ENCODE peak calls at places on chromosomes 11 and 22, in seven cellular contexts. Y is activated CD8-positive, alpha-beta memory T cell treated with anti-CD3 and anti-CD28 coated beads, Interleukin-2, amount 10 ng/mL, durations not matched to agents 7 days and 5 days; O is stimulated activated naive CD8-positive, alpha-beta T cell treated with anti-CD3 and anti-CD28 coated beads, Interleukin-15, Interleukin-2, amounts not matched to agents 100 U/mL and 50 U/mL, for 24 hours; M is effector memory CD8-positive, alpha-beta T cell; A is left lung; D is CD8-positive, alpha-beta T cell; F is gastroesophageal sphincter. K is an unnamed sample.

GRCh38 chr11:121540627-121541026 is 87.9 kb upstream of the SORL1-AS1 start:
- ATAC-seq in M (no peak), Y (no peak), D (no peak), F (no peak), O (peak; percentile 72), A (peak; percentile 61), K (peak; percentile 64)

GRCh38 chr11:69351460-69351859 is 57.5 kb downstream of the MYEOV start:
- ATAC-seq in M (no peak), D (no peak), Y (no peak), A (peak; percentile 30), F (no peak), O (no peak), K (peak; percentile 76)

GRCh38 chr11:77999446-77999845 is 5.0 kb upstream of the INTS4 start:
- ATAC-seq in F (no peak), O (no peak), D (no peak), A (no peak), Y (no peak), M (no peak), K (no peak)

GRCh38 chr22:19304547-19304946 is 13.0 kb upstream of the CLTCL1 start:
- ATAC-seq in O (no peak), M (no peak), D (no peak), F (no peak), A (no peak), Y (no peak), K (no peak)

GRCh38 chr11:77113382-77114088 is 10.9 kb downstream of the OMP start:
- ATAC-seq in A (no peak), O (no peak), D (no peak), Y (no peak), M (no peak), F (peak; percentile 13), K (peak; percentile 57)

GRCh38 chr22:47148956-47149748 is 386.7 kb downstream of the TBC1D22A start:
- ATAC-seq in M (no peak), O (no peak), A (no peak), F (no peak), Y (no peak), D (no peak), K (no peak)

GRCh38 chr11:59754494-59754858 is 700 bp upstream of the STX3 start:
- ATAC-seq in O (no peak), A (peak; percentile 7), D (peak; percentile 17), M (peak; percentile 26), Y (peak; percentile 22), F (no peak), K (peak; percentile 25)

GRCh38 chr11:47257518-47258316 is at the start of gene NR1H3:
- ATAC-seq in Y (peak; percentile 41), O (no peak), F (peak; percentile 76), A (peak; percentile 80), M (peak; percentile 29), D (peak; percentile 40), K (peak; percentile 76)

GRCh38 chr22:19772673-19773469 is 12.3 kb downstream of the TBX1 start:
- ATAC-seq in M (no peak), A (no peak), D (no peak), F (no peak), Y (no peak), O (no peak), K (no peak)

GRCh38 chr11:118060879-118061278 is 16.0 kb upstream of the TMPRSS4 start:
- ATAC-seq in D (no peak), O (no peak), A (peak; percentile 50), Y (peak; percentile 36), M (no peak), F (no peak), K (no peak)

GRCh38 chr22:17260291-17260690 is 41.1 kb upstream of the ADA2 start:
- ATAC-seq in Y (no peak), F (no peak), O (no peak), A (no peak), M (no peak), D (no peak), K (no peak)

GRCh38 chr22:31044262-31044861 is 36.8 kb upstream of the SMTN start:
- ATAC-seq in F (peak; percentile 74), O (no peak), D (no peak), M (no peak), Y (no peak), A (peak; percentile 51), K (no peak)

GRCh38 chr11:76636826-76637460 is 33.6 kb downstream of the LRRC32 start:
- ATAC-seq in O (no peak), A (no peak), F (no peak), Y (no peak), D (no peak), M (no peak), K (no peak)

GRCh38 chr11:130520231-130520630 is 71.8 kb downstream of the ADAMTS15 start:
- ATAC-seq in F (no peak), D (no peak), O (no peak), Y (no peak), M (no peak), A (no peak), K (no peak)

GRCh38 chr11:57325735-57326048 is 940 bp upstream of the TNKS1BP1 start:
- ATAC-seq in Y (no peak), F (peak; percentile 33), M (no peak), D (no peak), A (peak; percentile 19), O (no peak), K (peak; percentile 40)

GRCh38 chr11:6201486-6201885 is 2.5 kb downstream of the OR52W1 start:
- ATAC-seq in A (peak; percentile 39), D (peak; percentile 65), O (peak; percentile 61), M (peak; percentile 54), Y (peak; percentile 25), F (no peak), K (no peak)

GRCh38 chr11:12686246-12687060 is 12.2 kb downstream of the TEAD1 start:
- ATAC-seq in F (no peak), D (no peak), M (no peak), Y (no peak), A (no peak), O (peak; percentile 49), K (peak; percentile 7)

GRCh38 chr11:60165538-60165937 is 17.3 kb downstream of the MS4A6A start:
- ATAC-seq in O (no peak), F (no peak), Y (no peak), A (no peak), D (no peak), M (no peak), K (no peak)

GRCh38 chr11:36452987-36453386 is 57.1 kb downstream of the TRAF6 start:
- ATAC-seq in Y (peak; percentile 31), D (no peak), M (peak; percentile 63), A (no peak), F (no peak), O (peak; percentile 48), K (no peak)